ENCODE peak calls at places on chromosomes 4 and X, in seven cellular contexts. One of them, this sample, is unnamed.
A peak's percentile ranks its signal among the peaks of the same experiment; 100 is the strongest.

GRCh38 chr4:185079271-185079905 is 61.1 kb downstream of the HELT start:
- DNase-seq in hepatocyte: no peak
- DNase-seq in heart right ventricle: no peak
- DNase-seq in A673: no peak
- DNase-seq in fibroblast of lung: no peak
- DNase-seq in upper lobe of right lung: no peak
- DNase-seq in fibroblast of pulmonary artery: peak; percentile 2
- DNase-seq in this sample: no peak

GRCh38 chr4:83589283-83589682 is 53.4 kb downstream of the GPAT3 start:
- DNase-seq in hepatocyte: no peak
- DNase-seq in heart right ventricle: no peak
- DNase-seq in A673: no peak
- DNase-seq in fibroblast of lung: no peak
- DNase-seq in upper lobe of right lung: no peak
- DNase-seq in fibroblast of pulmonary artery: no peak
- DNase-seq in this sample: no peak

GRCh38 chr4:110197421-110198398 is 705 bp downstream of the ELOVL6 start:
- DNase-seq in hepatocyte: peak; percentile 59
- DNase-seq in heart right ventricle: peak; percentile 27
- DNase-seq in A673: peak; percentile 88
- DNase-seq in fibroblast of lung: peak; percentile 57
- DNase-seq in upper lobe of right lung: peak; percentile 68
- DNase-seq in fibroblast of pulmonary artery: peak; percentile 43
- DNase-seq in this sample: peak; percentile 35

GRCh38 chr4:71132486-71132885 is 139.0 kb downstream of the DCK start:
- DNase-seq in hepatocyte: no peak
- DNase-seq in heart right ventricle: no peak
- DNase-seq in A673: no peak
- DNase-seq in fibroblast of lung: no peak
- DNase-seq in upper lobe of right lung: no peak
- DNase-seq in fibroblast of pulmonary artery: no peak
- DNase-seq in this sample: peak; percentile 46

GRCh38 chrX:74325130-74326059 is 21.4 kb downstream of the ZCCHC13 start:
- DNase-seq in hepatocyte: no peak
- DNase-seq in heart right ventricle: no peak
- DNase-seq in A673: no peak
- DNase-seq in fibroblast of lung: no peak
- DNase-seq in upper lobe of right lung: no peak
- DNase-seq in fibroblast of pulmonary artery: no peak
- DNase-seq in this sample: no peak

GRCh38 chr4:88064410-88064809 is 57.0 kb downstream of the PKD2 start:
- DNase-seq in hepatocyte: no peak
- DNase-seq in heart right ventricle: no peak
- DNase-seq in A673: no peak
- DNase-seq in fibroblast of lung: no peak
- DNase-seq in upper lobe of right lung: no peak
- DNase-seq in fibroblast of pulmonary artery: no peak
- DNase-seq in this sample: no peak

GRCh38 chr4:6134612-6135220 is 65.6 kb downstream of the JAKMIP1 start:
- DNase-seq in hepatocyte: no peak
- DNase-seq in heart right ventricle: no peak
- DNase-seq in A673: peak; percentile 21
- DNase-seq in fibroblast of lung: no peak
- DNase-seq in upper lobe of right lung: no peak
- DNase-seq in fibroblast of pulmonary artery: no peak
- DNase-seq in this sample: no peak

GRCh38 chrX:24676403-24677024 is 17.2 kb upstream of the POLA1 start:
- DNase-seq in hepatocyte: peak; percentile 43
- DNase-seq in heart right ventricle: no peak
- DNase-seq in A673: peak; percentile 33
- DNase-seq in fibroblast of lung: no peak
- DNase-seq in upper lobe of right lung: no peak
- DNase-seq in fibroblast of pulmonary artery: peak; percentile 13
- DNase-seq in this sample: peak; percentile 5

GRCh38 chr4:140150886-140151699 is 2.9 kb downstream of the MAML3 start:
- DNase-seq in hepatocyte: peak; percentile 93
- DNase-seq in heart right ventricle: peak; percentile 89
- DNase-seq in A673: peak; percentile 91
- DNase-seq in fibroblast of lung: peak; percentile 97
- DNase-seq in upper lobe of right lung: peak; percentile 94
- DNase-seq in fibroblast of pulmonary artery: peak; percentile 98
- DNase-seq in this sample: peak; percentile 93

GRCh38 chr4:13445841-13446790 is 38.0 kb downstream of the RAB28 start:
- DNase-seq in hepatocyte: peak; percentile 40
- DNase-seq in heart right ventricle: no peak
- DNase-seq in A673: no peak
- DNase-seq in fibroblast of lung: no peak
- DNase-seq in upper lobe of right lung: no peak
- DNase-seq in fibroblast of pulmonary artery: no peak
- DNase-seq in this sample: no peak

GRCh38 chrX:11509786-11510185 is 155.9 kb downstream of the ARHGAP6 start:
- DNase-seq in hepatocyte: peak; percentile 29
- DNase-seq in heart right ventricle: no peak
- DNase-seq in A673: no peak
- DNase-seq in fibroblast of lung: peak; percentile 27
- DNase-seq in upper lobe of right lung: no peak
- DNase-seq in fibroblast of pulmonary artery: peak; percentile 72
- DNase-seq in this sample: no peak

GRCh38 chr4:105414316-105414715 is 59.5 kb downstream of the PPA2 start:
- DNase-seq in hepatocyte: no peak
- DNase-seq in heart right ventricle: no peak
- DNase-seq in A673: no peak
- DNase-seq in fibroblast of lung: no peak
- DNase-seq in upper lobe of right lung: no peak
- DNase-seq in fibroblast of pulmonary artery: no peak
- DNase-seq in this sample: no peak

GRCh38 chrX:35380808-35381700 is 417.1 kb upstream of the MAGEB16 start:
- DNase-seq in hepatocyte: peak; percentile 39
- DNase-seq in heart right ventricle: no peak
- DNase-seq in A673: peak; percentile 55
- DNase-seq in fibroblast of lung: peak; percentile 1
- DNase-seq in upper lobe of right lung: no peak
- DNase-seq in fibroblast of pulmonary artery: peak; percentile 18
- DNase-seq in this sample: peak; percentile 32

GRCh38 chrX:38154818-38155217 is 65.9 kb downstream of the SRPX start:
- DNase-seq in hepatocyte: no peak
- DNase-seq in heart right ventricle: no peak
- DNase-seq in A673: no peak
- DNase-seq in fibroblast of lung: no peak
- DNase-seq in upper lobe of right lung: no peak
- DNase-seq in fibroblast of pulmonary artery: no peak
- DNase-seq in this sample: peak; percentile 26

DNA sequence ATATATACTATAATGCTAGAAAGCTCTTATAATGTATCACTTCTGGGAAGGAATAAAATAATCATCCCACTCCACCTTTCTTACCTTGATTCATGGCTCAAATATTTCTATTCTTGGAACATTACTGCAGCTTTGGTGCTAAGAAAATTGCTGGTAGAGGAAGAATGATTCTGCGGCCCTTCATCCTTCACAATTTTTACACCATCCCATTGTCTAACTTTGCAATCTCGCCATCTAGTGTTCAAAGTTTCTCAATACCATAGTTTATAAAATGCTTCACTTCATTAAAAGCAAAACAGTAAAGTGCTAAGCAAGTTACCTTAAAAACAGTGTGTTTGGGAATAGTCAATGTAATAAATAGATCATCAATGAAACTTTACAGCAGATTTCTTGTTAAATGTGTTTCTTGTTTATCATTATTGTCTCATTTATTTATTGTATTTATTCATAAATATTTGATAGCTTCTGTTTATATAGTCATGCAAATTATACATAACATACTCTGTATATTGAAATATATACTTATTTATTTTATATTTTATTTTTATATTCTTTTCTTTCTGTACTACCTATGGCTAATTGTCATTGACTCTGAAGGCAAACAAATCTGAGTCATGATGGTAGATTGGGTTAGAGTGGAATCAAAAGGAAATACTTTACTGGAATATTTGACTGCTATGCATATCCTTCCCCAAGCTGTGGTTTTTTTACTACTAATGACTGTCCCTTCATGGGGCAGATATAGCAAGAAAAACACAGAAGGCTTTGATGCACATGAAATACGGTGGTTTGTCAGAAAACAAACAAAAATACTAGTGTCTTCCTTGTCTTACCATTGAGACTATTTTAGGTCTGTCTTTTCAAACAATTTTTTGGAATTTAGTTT is 390.7 kb downstream of the MAPK10 start:
- DNase-seq in hepatocyte: peak; percentile 59
- DNase-seq in heart right ventricle: no peak
- DNase-seq in A673: peak; percentile 56
- DNase-seq in fibroblast of lung: peak; percentile 77
- DNase-seq in upper lobe of right lung: no peak
- DNase-seq in fibroblast of pulmonary artery: peak; percentile 84
- DNase-seq in this sample: peak; percentile 77
- TF ChIP-seq CTCF in hepatocyte: peak; percentile 68
- TF ChIP-seq CTCF in heart right ventricle: peak; percentile 57
- TF ChIP-seq CTCF in A673: peak; percentile 52
- TF ChIP-seq CTCF in fibroblast of lung: peak; percentile 53
- TF ChIP-seq CTCF in upper lobe of right lung: peak; percentile 58
- TF ChIP-seq CTCF in fibroblast of pulmonary artery: peak; percentile 48
- TF ChIP-seq CTCF in this sample: peak; percentile 56

GRCh38 chrX:153883163-153883843 is 2.7 kb downstream of the L1CAM start:
- DNase-seq in hepatocyte: no peak
- DNase-seq in heart right ventricle: no peak
- DNase-seq in A673: no peak
- DNase-seq in fibroblast of lung: no peak
- DNase-seq in upper lobe of right lung: no peak
- DNase-seq in fibroblast of pulmonary artery: no peak
- DNase-seq in this sample: no peak

GRCh38 chrX:153884136-153885076 is 1.6 kb downstream of the L1CAM start:
- DNase-seq in hepatocyte: no peak
- DNase-seq in heart right ventricle: no peak
- DNase-seq in A673: no peak
- DNase-seq in fibroblast of lung: no peak
- DNase-seq in upper lobe of right lung: no peak
- DNase-seq in fibroblast of pulmonary artery: no peak
- DNase-seq in this sample: no peak

GRCh38 chrX:153885968-153886903 is at the start of gene L1CAM:
- DNase-seq in hepatocyte: no peak
- DNase-seq in heart right ventricle: no peak
- DNase-seq in A673: no peak
- DNase-seq in fibroblast of lung: no peak
- DNase-seq in upper lobe of right lung: no peak
- DNase-seq in fibroblast of pulmonary artery: no peak
- DNase-seq in this sample: no peak

GRCh38 chrX:153886915-153887314 is 942 bp upstream of the L1CAM start:
- DNase-seq in hepatocyte: no peak
- DNase-seq in heart right ventricle: no peak
- DNase-seq in A673: no peak
- DNase-seq in fibroblast of lung: no peak
- DNase-seq in upper lobe of right lung: no peak
- DNase-seq in fibroblast of pulmonary artery: no peak
- DNase-seq in this sample: no peak

DNA sequence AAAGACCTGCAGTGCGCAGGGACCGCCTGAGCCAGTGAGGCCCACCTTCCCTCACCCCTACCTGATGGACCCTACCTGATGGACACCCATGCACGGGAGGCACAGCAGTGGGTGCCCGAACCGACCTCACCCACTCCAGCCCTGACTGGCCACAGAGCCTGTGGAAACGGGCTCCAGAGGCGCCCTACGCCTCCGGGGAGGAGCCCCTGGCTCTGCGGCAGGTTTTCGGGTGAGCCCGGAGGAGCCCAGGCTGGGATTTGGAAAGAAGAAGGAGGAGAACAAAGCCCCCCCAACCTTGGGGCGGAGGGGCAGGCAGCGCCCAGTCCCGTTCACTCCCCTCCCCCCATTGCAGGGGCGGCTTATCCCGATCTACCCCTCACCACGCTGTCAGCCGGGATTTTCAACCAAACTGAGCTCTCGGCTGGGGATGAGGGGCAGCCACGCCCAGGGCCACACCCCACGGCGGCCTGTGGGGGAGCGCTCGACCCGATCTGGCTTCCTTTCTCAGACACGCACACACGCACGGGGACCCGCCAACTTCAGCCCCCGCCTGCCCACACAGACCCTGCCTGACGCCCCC is 675 bp downstream of the L1CAM start:
- DNase-seq in hepatocyte: no peak
- DNase-seq in heart right ventricle: no peak
- DNase-seq in A673: no peak
- DNase-seq in fibroblast of lung: no peak
- DNase-seq in upper lobe of right lung: no peak
- DNase-seq in fibroblast of pulmonary artery: no peak
- DNase-seq in this sample: no peak
- H3K4me3 ChIP-seq in hepatocyte: no peak overlapping the region
- H3K4me3 ChIP-seq in heart right ventricle: no peak overlapping the region
- H3K4me3 ChIP-seq in A673: peak overlapping the region; percentile 29
- H3K4me3 ChIP-seq in fibroblast of lung: no peak overlapping the region
- H3K4me3 ChIP-seq in upper lobe of right lung: no peak overlapping the region
- H3K4me3 ChIP-seq in fibroblast of pulmonary artery: no peak overlapping the region
- H3K4me3 ChIP-seq in this sample: no peak overlapping the region

GRCh38 chr4:33724685-33725084 is 2519.6 kb downstream of the ARAP2 start:
- DNase-seq in hepatocyte: no peak
- DNase-seq in heart right ventricle: no peak
- DNase-seq in A673: no peak
- DNase-seq in fibroblast of lung: peak; percentile 27
- DNase-seq in upper lobe of right lung: no peak
- DNase-seq in fibroblast of pulmonary artery: no peak
- DNase-seq in this sample: no peak

GRCh38 chr4:33725861-33726260 is 2518.5 kb downstream of the ARAP2 start:
- DNase-seq in hepatocyte: no peak
- DNase-seq in heart right ventricle: no peak
- DNase-seq in A673: no peak
- DNase-seq in fibroblast of lung: no peak
- DNase-seq in upper lobe of right lung: no peak
- DNase-seq in fibroblast of pulmonary artery: no peak
- DNase-seq in this sample: no peak

GRCh38 chr4:33722254-33722653 is 2522.1 kb downstream of the ARAP2 start:
- DNase-seq in hepatocyte: no peak
- DNase-seq in heart right ventricle: no peak
- DNase-seq in A673: no peak
- DNase-seq in fibroblast of lung: peak; percentile 18
- DNase-seq in upper lobe of right lung: no peak
- DNase-seq in fibroblast of pulmonary artery: peak; percentile 81
- DNase-seq in this sample: peak; percentile 87

GRCh38 chr4:33722800-33723511 is 2521.4 kb downstream of the ARAP2 start:
- DNase-seq in hepatocyte: no peak
- DNase-seq in heart right ventricle: no peak
- DNase-seq in A673: peak; percentile 7
- DNase-seq in fibroblast of lung: peak; percentile 9
- DNase-seq in upper lobe of right lung: no peak
- DNase-seq in fibroblast of pulmonary artery: peak; percentile 81
- DNase-seq in this sample: peak; percentile 73
- TF ChIP-seq CTCF in hepatocyte: no peak
- TF ChIP-seq CTCF in heart right ventricle: no peak
- TF ChIP-seq CTCF in A673: peak; percentile 35
- TF ChIP-seq CTCF in fibroblast of lung: peak; percentile 52
- TF ChIP-seq CTCF in upper lobe of right lung: no peak
- TF ChIP-seq CTCF in fibroblast of pulmonary artery: peak; percentile 52
- TF ChIP-seq CTCF in this sample: peak; percentile 51

DNA sequence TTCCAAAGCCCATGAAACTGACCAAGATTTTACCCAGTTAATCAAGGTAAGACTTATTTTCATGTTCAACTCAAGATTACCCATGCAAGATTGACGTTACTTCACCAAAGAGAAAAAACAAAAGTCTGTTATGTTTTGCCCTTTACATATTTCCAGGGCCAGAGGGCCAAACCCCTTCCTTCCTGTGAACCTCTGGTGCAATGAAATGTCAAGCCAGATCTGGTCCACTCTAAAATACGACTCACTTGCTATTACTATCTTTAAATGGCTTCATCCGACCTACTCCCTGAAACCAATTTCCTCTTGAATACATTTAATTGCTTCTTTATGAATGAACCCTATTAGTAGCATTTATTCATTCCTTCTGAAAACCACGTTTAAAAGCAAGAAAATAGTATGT is 33.0 kb downstream of the TSPAN5 start:
- DNase-seq in hepatocyte: no peak
- DNase-seq in heart right ventricle: no peak
- DNase-seq in A673: no peak
- DNase-seq in fibroblast of lung: no peak
- DNase-seq in upper lobe of right lung: no peak
- DNase-seq in fibroblast of pulmonary artery: peak; percentile 32
- DNase-seq in this sample: no peak
- H3K4me3 ChIP-seq in hepatocyte: no peak overlapping the region
- H3K4me3 ChIP-seq in heart right ventricle: no peak overlapping the region
- H3K4me3 ChIP-seq in A673: no peak overlapping the region
- H3K4me3 ChIP-seq in fibroblast of lung: no peak overlapping the region
- H3K4me3 ChIP-seq in upper lobe of right lung: no peak overlapping the region
- H3K4me3 ChIP-seq in fibroblast of pulmonary artery: no peak overlapping the region
- H3K4me3 ChIP-seq in this sample: no peak overlapping the region

This sample was measured in fibroblast of mammary gland.